ENCODE peak calls at places on chromosomes 3 and 15, in nine cellular contexts. T, O, D, R, N, A, G, L and I are unnamed samples.

GRCh38 chr15:92813440-92813839 is 86.7 kb upstream of the CHD2 start:
- DNase-seq in T (no peak), O (no peak), D (no peak), R (no peak), N (no peak), A (no peak), G (no peak), L (no peak), I (no peak)

GRCh38 chr15:49282366-49282765 is 112.3 kb downstream of the GALK2 start:
- DNase-seq in T (no peak), O (no peak), D (no peak), R (no peak), N (no peak), A (no peak), G (no peak), L (no peak), I (no peak)

GRCh38 chr3:30465454-30465853 is 140.9 kb upstream of the TGFBR2 start:
- DNase-seq in T (no peak), O (no peak), D (no peak), R (no peak), N (no peak), A (no peak), G (no peak), L (no peak), I (no peak)

GRCh38 chr3:12224181-12225147 is 64.4 kb upstream of the PPARG start:
- DNase-seq in T (no peak), O (no peak), D (peak; percentile 85), R (peak; percentile 10), N (no peak), A (no peak), G (peak; percentile 82), L (no peak), I (no peak)

GRCh38 chr15:34370129-34370528 is 3.1 kb upstream of the LPCAT4 start:
- DNase-seq in T (no peak), O (no peak), D (no peak), R (no peak), N (no peak), A (no peak), G (no peak), L (no peak), I (no peak)

GRCh38 chr3:173529062-173529711 is 131.6 kb downstream of the NLGN1 start:
- DNase-seq in T (no peak), O (no peak), D (no peak), R (peak; percentile 13), N (peak; percentile 40), A (no peak), G (no peak), L (no peak), I (peak; percentile 5)

GRCh38 chr3:123930426-123930825 is 30.6 kb downstream of the CCDC14 start:
- DNase-seq in T (no peak), O (no peak), D (no peak), R (no peak), N (no peak), A (no peak), G (no peak), L (no peak), I (no peak)

GRCh38 chr15:73650387-73651126 is 17.4 kb upstream of the NPTN start:
- DNase-seq in T (no peak), O (no peak), D (no peak), R (no peak), N (no peak), A (no peak), G (no peak), L (no peak), I (no peak)

GRCh38 chr3:190117995-190118394 is 2.7 kb downstream of the P3H2 start:
- DNase-seq in T (no peak), O (no peak), D (no peak), R (peak; percentile 64), N (no peak), A (no peak), G (no peak), L (no peak), I (no peak)

GRCh38 chr3:190121061-190121765 is 516 bp upstream of the P3H2 start:
- DNase-seq in T (no peak), O (no peak), D (no peak), R (no peak), N (no peak), A (no peak), G (no peak), L (no peak), I (no peak)

GRCh38 chr3:190122198-190122771 is 1.6 kb upstream of the P3H2 start:
- DNase-seq in T (no peak), O (no peak), D (no peak), R (no peak), N (no peak), A (no peak), G (no peak), L (no peak), I (no peak)

GRCh38 chr3:190119734-190120133 is 963 bp downstream of the P3H2 start:
- DNase-seq in T (no peak), O (no peak), D (no peak), R (no peak), N (no peak), A (no peak), G (no peak), L (no peak), I (no peak)

GRCh38 chr3:190120161-190121060 is at the start of gene P3H2:
- DNase-seq in T (peak; percentile 78), O (peak; percentile 93), D (peak; percentile 84), R (peak; percentile 82), N (peak; percentile 82), A (peak; percentile 82), G (no peak), L (peak; percentile 87), I (no peak)
- TF ChIP-seq CTCF in T (peak; percentile 36), O (no peak), D (peak; percentile 43), R (peak; percentile 72), N (peak; percentile 36), A (peak; percentile 16), G (peak; percentile 56), L (peak; percentile 63), I (no peak)

DNA sequence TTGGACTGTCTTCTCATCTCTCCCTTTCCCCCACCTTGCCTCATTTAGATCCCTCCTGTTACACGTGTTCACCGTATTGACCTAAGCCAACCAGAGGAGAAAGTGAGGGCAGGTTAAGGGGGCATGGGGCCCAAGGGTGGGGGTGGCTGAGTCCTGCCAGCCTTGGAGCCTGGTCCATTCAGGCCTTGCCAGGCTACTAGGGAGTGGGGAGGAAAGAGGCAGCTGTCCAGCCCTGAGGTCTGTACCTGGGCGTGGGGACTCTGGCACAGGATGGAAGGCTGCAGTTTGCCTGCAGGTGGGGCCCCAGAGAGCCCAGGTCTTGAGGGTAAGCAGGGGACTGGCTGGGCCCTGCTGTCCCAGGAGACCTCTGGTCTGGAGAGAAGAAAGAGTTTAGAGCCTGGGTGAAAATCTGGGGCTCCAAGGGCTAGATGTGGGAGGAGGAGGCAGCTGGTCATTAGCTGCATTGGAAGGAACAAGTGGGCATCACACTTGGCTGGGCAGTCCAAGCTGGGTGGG is 108.3 kb downstream of the OXNAD1 start:
- DNase-seq in T (no peak), O (no peak), D (no peak), R (no peak), N (no peak), A (no peak), G (no peak), L (no peak), I (no peak)
- TF ChIP-seq CTCF in T (no peak), O (no peak), D (no peak), R (no peak), N (no peak), A (no peak), G (no peak), L (no peak), I (peak; percentile 24)

DNA sequence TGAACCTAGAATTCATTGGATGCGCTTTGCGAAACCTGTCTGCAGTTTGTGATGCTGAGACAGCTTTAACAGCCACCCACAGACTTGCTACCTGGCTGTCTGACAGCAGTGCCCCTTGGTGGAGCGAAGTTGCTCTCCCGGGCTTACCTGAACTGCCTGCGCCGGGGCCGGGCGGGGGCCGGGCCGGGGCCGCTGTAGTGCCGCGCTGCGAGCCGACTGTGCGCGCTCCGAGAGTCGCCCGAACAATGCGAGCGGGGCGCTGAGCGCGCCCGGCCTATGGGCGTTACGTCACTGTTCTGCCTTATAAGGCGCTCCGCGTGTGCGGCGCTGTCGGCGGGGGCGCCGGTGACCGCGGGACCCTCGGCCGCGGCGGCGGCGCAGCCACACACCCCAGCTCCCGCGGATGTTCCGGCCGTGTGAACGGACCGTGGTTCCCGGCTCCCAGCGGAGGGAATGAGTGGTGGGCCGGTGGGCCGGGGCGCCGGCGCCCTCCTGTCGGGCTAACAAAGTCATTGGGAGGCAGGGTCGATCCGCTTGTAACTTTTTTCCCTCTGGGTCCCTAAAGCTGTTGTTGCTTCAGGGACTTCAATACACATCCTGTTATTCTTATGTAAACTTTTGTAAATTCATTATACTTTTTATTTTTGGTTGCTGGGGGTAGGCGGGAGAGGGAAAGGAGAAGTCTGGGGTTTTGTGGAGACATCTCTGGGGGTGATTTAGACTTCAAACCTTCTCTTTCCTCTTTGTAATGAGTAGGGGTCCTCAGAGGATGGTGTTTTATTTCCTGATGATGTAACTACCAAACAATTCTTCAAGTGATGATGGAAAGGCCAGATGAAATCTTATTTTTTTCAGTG is 58.5 kb downstream of the CMSS1 start:
- DNase-seq in T (peak; percentile 20), O (peak; percentile 97), D (peak; percentile 82), R (peak; percentile 61), N (peak; percentile 87), A (peak; percentile 85), G (no peak), L (peak; percentile 63), I (no peak)
- TF ChIP-seq CTCF in T (no peak), O (no peak), D (no peak), R (no peak), N (no peak), A (no peak), G (no peak), L (no peak), I (no peak)

GRCh38 chr3:190053919-190054672 is 66.6 kb downstream of the P3H2 start:
- DNase-seq in T (peak; percentile 46), O (no peak), D (no peak), R (peak; percentile 44), N (no peak), A (no peak), G (no peak), L (no peak), I (no peak)
- TF ChIP-seq CTCF in T (no peak), O (no peak), D (no peak), R (no peak), N (no peak), A (no peak), G (peak; percentile 27), L (no peak), I (no peak)

GRCh38 chr15:44501768-44502366 is 35.1 kb upstream of the EIF3J start:
- DNase-seq in T (peak; percentile 29), O (no peak), D (no peak), R (peak; percentile 51), N (no peak), A (no peak), G (no peak), L (no peak), I (no peak)
- TF ChIP-seq CTCF in T (peak; percentile 60), O (peak; percentile 50), D (peak; percentile 50), R (peak; percentile 80), N (peak; percentile 47), A (peak; percentile 57), G (peak; percentile 70), L (peak; percentile 68), I (peak; percentile 44)